ENCODE peak calls at places on chromosome 9, in six cellular contexts. M is left ventricle myocardium inferior, S is Panc1, B is HCT116, J is ovary, Q is colonic mucosa. V is an unnamed sample. For H3K4me1 and H3K27me3, the result is how much of the 10 kb centered on the place peaks cover.

GRCh38 chr9:112059145-112059979 is 115.7 kb downstream of the SUSD1 start:
- DNase-seq in M (no peak), S (no peak), B (no peak), J (no peak), Q (peak), V (no peak)

GRCh38 chr9:95457769-95458168 is 59.0 kb downstream of the PTCH1 start:
- DNase-seq in M (no peak), S (no peak), B (no peak), J (no peak), Q (no peak), V (no peak)

GRCh38 chr9:29514336-29514735 is 1941.1 kb upstream of the C9orf72 start:
- DNase-seq in M (no peak), S (no peak), B (no peak), J (no peak), Q (no peak), V (no peak)

GRCh38 chr9:99822096-99822595 is 461 bp downstream of the NR4A3 start:
- DNase-seq in M (no peak), S (no peak), B (no peak), J (no peak), Q (peak), V (no peak)

GRCh38 chr9:117092582-117092981 is 322.3 kb downstream of the ASTN2 start:
- DNase-seq in M (no peak), S (no peak), B (no peak), J (no peak), Q (no peak), V (no peak)

GRCh38 chr9:91746904-91747303 is 203.1 kb downstream of the ROR2 start:
- DNase-seq in M (no peak), S (no peak), B (no peak), J (no peak), Q (no peak), V (no peak)

GRCh38 chr9:17578911-17579793 is at the start of gene SH3GL2:
- DNase-seq in M (peak), S (no peak), B (no peak), J (no peak), Q (peak), V (no peak)

GRCh38 chr9:108786322-108786721 is 69.5 kb downstream of the ACTL7B start:
- DNase-seq in M (no peak), S (no peak), B (no peak), J (no peak), Q (no peak), V (no peak)

GRCh38 chr9:127214421-127215265 is 49.9 kb upstream of the GARNL3 start:
- DNase-seq in M (no peak), S (no peak), B (peak), J (no peak), Q (peak), V (peak)

GRCh38 chr9:94287877-94288513 is 28.9 kb downstream of the ZNF169 start:
- DNase-seq in M (no peak), S (no peak), B (no peak), J (no peak), Q (no peak), V (no peak)

GRCh38 chr9:6733243-6733642 is 24.5 kb upstream of the KDM4C start:
- DNase-seq in M (no peak), S (no peak), B (no peak), J (no peak), Q (no peak), V (no peak)

GRCh38 chr9:21565137-21565536 is 83.0 kb upstream of the IFNE start:
- DNase-seq in M (no peak), S (no peak), B (peak), J (no peak), Q (no peak), V (no peak)

GRCh38 chr9:4030751-4031150 is 269.1 kb downstream of the GLIS3 start:
- DNase-seq in M (no peak), S (no peak), B (no peak), J (no peak), Q (no peak), V (no peak)

GRCh38 chr9:5884191-5884590 is 6.5 kb upstream of the MLANA start:
- DNase-seq in M (no peak), S (no peak), B (no peak), J (no peak), Q (no peak), V (no peak)

GRCh38 chr9:33393581-33393980 is 8.8 kb downstream of the AQP7 start:
- DNase-seq in M (peak), S (no peak), B (no peak), J (peak), Q (no peak), V (no peak)

GRCh38 chr9:5392285-5392684 is 45.4 kb downstream of the PLGRKT start:
- DNase-seq in M (no peak), S (no peak), B (no peak), J (no peak), Q (no peak), V (no peak)

GRCh38 chr9:74724317-74724716 is 163.4 kb downstream of the TRPM6 start:
- DNase-seq in M (no peak), S (no peak), B (no peak), J (no peak), Q (no peak), V (no peak)

GRCh38 chr9:111621895-111622480 is 9.1 kb upstream of the DNAJC25 start:
- DNase-seq in M (no peak), S (peak), B (peak), J (no peak), Q (peak), V (no peak)

GRCh38 chr9:93807166-93808013 is 147.8 kb downstream of the BARX1 start:
- DNase-seq in M (no peak), S (no peak), B (no peak), J (no peak), Q (no peak), V (no peak)

GRCh38 chr9:78430387-78430786 is 133.5 kb downstream of the PSAT1 start:
- DNase-seq in M (no peak), S (no peak), B (no peak), J (no peak), Q (no peak), V (no peak)

GRCh38 chr9:15104826-15105420 is 194.7 kb upstream of the FREM1 start:
- DNase-seq in M (no peak), S (peak), B (peak), J (no peak), Q (peak), V (peak)

GRCh38 chr9:127264462-127265040 is at the start of gene GARNL3:
- DNase-seq in M (no peak), S (no peak), B (no peak), J (no peak), Q (no peak), V (no peak)

GRCh38 chr9:20559236-20559896 is 62.9 kb downstream of the MLLT3 start:
- DNase-seq in M (no peak), S (no peak), B (no peak), J (no peak), Q (peak), V (no peak)

GRCh38 chr9:108703414-108703813 is 152.4 kb downstream of the ACTL7B start:
- DNase-seq in M (no peak), S (no peak), B (no peak), J (no peak), Q (no peak), V (no peak)

GRCh38 chr9:116055536-116055935 is 98.1 kb upstream of the PAPPA start:
- DNase-seq in M (no peak), S (no peak), B (no peak), J (no peak), Q (no peak), V (no peak)

GRCh38 chr9:18379073-18379811 is 94.7 kb upstream of the ADAMTSL1 start:
- DNase-seq in M (no peak), S (no peak), B (no peak), J (no peak), Q (no peak), V (no peak)

GRCh38 chr9:107313555-107314096 is 30.5 kb downstream of the RAD23B start:
- DNase-seq in M (no peak), S (no peak), B (no peak), J (no peak), Q (no peak), V (no peak)

GRCh38 chr9:137232510-137232909 is 1.8 kb downstream of the SLC34A3 start:
- DNase-seq in M (no peak), S (no peak), B (no peak), J (no peak), Q (no peak), V (no peak)

GRCh38 chr9:137233143-137233980 is 2.7 kb downstream of the SLC34A3 start:
- DNase-seq in M (no peak), S (no peak), B (no peak), J (no peak), Q (no peak), V (no peak)

GRCh38 chr9:137231313-137232039 is 775 bp downstream of the SLC34A3 start:
- DNase-seq in M (no peak), S (no peak), B (no peak), J (no peak), Q (no peak), V (no peak)

GRCh38 chr9:137230720-137231207 is at the start of gene SLC34A3:
- DNase-seq in M (no peak), S (no peak), B (no peak), J (no peak), Q (no peak), V (no peak)

GRCh38 chr9:137232101-137232500 is 1.4 kb downstream of the SLC34A3 start:
- DNase-seq in M (no peak), S (no peak), B (no peak), J (no peak), Q (no peak), V (no peak)
- H3K4me1 ChIP-seq in M (under half), S (under half), B (under half), J (under half), Q (under half), V (under half)

GRCh38 chr9:133968428-133968827 is 23.7 kb downstream of the VAV2 start:
- DNase-seq in M (no peak), S (no peak), B (no peak), J (peak), Q (no peak), V (no peak)
- H3K27me3 ChIP-seq in M (under half), S (under half), B (under half), J (under half), Q (under half), V (under half)

GRCh38 chr9:125649826-125650225 is 57.2 kb downstream of the MAPKAP1 start:
- DNase-seq in M (no peak), S (no peak), B (no peak), J (no peak), Q (no peak), V (no peak)
- H3K4me1 ChIP-seq in M (under half), S (under half), B (under half), J (under half), Q (under half), V (under half)

GRCh38 chr9:37011530-37011929 is 22.5 kb downstream of the PAX5 start:
- DNase-seq in M (no peak), S (no peak), B (no peak), J (no peak), Q (no peak), V (no peak)
- H3K27me3 ChIP-seq in M (half or more), S (half or more), B (half or more), J (under half), Q (under half), V (under half)

DNA sequence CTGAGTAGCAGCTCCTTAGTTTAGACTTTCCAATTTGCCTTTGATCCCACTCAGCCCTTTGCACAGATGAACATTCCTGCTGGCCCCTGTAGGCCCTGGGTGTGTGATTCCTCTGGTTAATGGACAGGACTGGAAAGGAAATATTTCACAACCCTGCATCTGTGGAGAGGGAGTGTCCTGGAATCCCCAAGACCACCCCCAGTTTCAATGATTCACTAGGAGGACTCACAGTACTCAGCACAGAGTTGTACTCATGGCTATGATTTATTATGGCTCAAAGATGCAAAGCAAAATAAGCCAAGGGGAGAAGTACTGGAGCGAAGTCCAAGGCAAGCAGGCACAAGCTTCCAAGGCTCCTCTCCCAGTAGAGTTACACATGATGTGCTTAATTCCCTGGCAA is 42.4 kb upstream of the TJP2 start:
- DNase-seq in M (no peak), S (no peak), B (no peak), J (no peak), Q (no peak), V (no peak)
- H3K4me1 ChIP-seq in M (half or more), S (under half), B (under half), J (under half), Q (under half), V (under half)

GRCh38 chr9:109815366-109815947 is 35.5 kb downstream of the PALM2AKAP2 start:
- DNase-seq in M (no peak), S (no peak), B (no peak), J (no peak), Q (no peak), V (no peak)

GRCh38 chr9:109817146-109817845 is 37.3 kb downstream of the PALM2AKAP2 start:
- DNase-seq in M (no peak), S (no peak), B (no peak), J (no peak), Q (no peak), V (no peak)

GRCh38 chr9:109817846-109818472 is 38.0 kb downstream of the PALM2AKAP2 start:
- DNase-seq in M (no peak), S (peak), B (peak), J (peak), Q (peak), V (no peak)

GRCh38 chr9:109813829-109814228 is 33.8 kb downstream of the PALM2AKAP2 start:
- DNase-seq in M (no peak), S (no peak), B (no peak), J (no peak), Q (no peak), V (no peak)

DNA sequence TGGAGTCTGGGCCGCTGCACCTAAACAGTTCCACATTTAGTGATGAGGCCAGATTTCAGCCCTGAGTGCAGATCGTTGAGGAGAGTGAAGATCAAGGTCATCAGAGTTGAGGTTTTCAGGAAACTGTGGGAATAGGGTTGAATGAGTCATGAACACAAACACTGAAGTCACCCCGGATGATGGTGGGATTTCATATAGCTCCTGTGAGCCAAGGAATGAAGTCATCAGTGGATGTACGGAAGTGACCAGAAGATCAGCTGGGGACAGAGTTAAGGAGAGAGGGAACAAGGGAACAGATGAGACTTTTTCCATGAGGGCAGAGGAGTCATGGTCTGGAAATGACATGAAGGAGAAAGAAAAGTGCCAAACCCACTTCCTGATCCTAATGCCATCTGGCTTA is 36.5 kb downstream of the PALM2AKAP2 start:
- DNase-seq in M (no peak), S (no peak), B (peak), J (no peak), Q (no peak), V (no peak)
- H3K27me3 ChIP-seq in M (under half), S (under half), B (under half), J (under half), Q (under half), V (under half)